ENCODE peak calls at places on chromosome 3, in seven cellular contexts. One of them, this sample, is unnamed.
A peak's percentile ranks its signal among the peaks of the same experiment; 100 is the strongest.

GRCh38 chr3:174116421-174116820 is 718.9 kb downstream of the NLGN1 start:
- DNase-seq in PC-3: peak; percentile 18
- DNase-seq in uterus: no peak
- DNase-seq in right atrium auricular region: no peak
- DNase-seq in heart right ventricle: no peak
- DNase-seq in A549: no peak
- DNase-seq in pancreas: no peak
- DNase-seq in this sample: no peak

GRCh38 chr3:45437388-45437787 is 49.0 kb downstream of the LARS2 start:
- DNase-seq in right atrium auricular region: no peak
- DNase-seq in heart right ventricle: no peak
- DNase-seq in PC-3: peak; percentile 9
- DNase-seq in uterus: no peak
- DNase-seq in A549: peak; percentile 6
- DNase-seq in pancreas: no peak
- DNase-seq in this sample: no peak

GRCh38 chr3:32313723-32314473 is 75.4 kb downstream of the CMTM8 start:
- DNase-seq in PC-3: peak; percentile 76
- DNase-seq in right atrium auricular region: no peak
- DNase-seq in heart right ventricle: no peak
- DNase-seq in pancreas: no peak
- DNase-seq in uterus: no peak
- DNase-seq in A549: no peak
- DNase-seq in this sample: no peak

GRCh38 chr3:109910772-109911171 is 573.4 kb upstream of the DPPA4 start:
- DNase-seq in uterus: no peak
- DNase-seq in heart right ventricle: no peak
- DNase-seq in PC-3: no peak
- DNase-seq in pancreas: no peak
- DNase-seq in right atrium auricular region: no peak
- DNase-seq in A549: no peak
- DNase-seq in this sample: no peak

GRCh38 chr3:192812736-192813383 is 85.5 kb upstream of the FGF12 start:
- DNase-seq in pancreas: no peak
- DNase-seq in PC-3: peak; percentile 84
- DNase-seq in heart right ventricle: no peak
- DNase-seq in uterus: no peak
- DNase-seq in right atrium auricular region: no peak
- DNase-seq in A549: peak; percentile 61
- DNase-seq in this sample: no peak

GRCh38 chr3:181487236-181487978 is 224.3 kb upstream of the SOX2 start:
- DNase-seq in pancreas: no peak
- DNase-seq in heart right ventricle: no peak
- DNase-seq in uterus: no peak
- DNase-seq in A549: no peak
- DNase-seq in PC-3: no peak
- DNase-seq in right atrium auricular region: no peak
- DNase-seq in this sample: no peak

GRCh38 chr3:133117342-133117741 is 79.2 kb downstream of the TMEM108 start:
- DNase-seq in uterus: no peak
- DNase-seq in pancreas: no peak
- DNase-seq in right atrium auricular region: no peak
- DNase-seq in heart right ventricle: no peak
- DNase-seq in PC-3: no peak
- DNase-seq in A549: no peak
- DNase-seq in this sample: no peak

GRCh38 chr3:90241481-90241880 is 1134.1 kb downstream of the EPHA3 start:
- DNase-seq in A549: no peak
- DNase-seq in uterus: no peak
- DNase-seq in right atrium auricular region: no peak
- DNase-seq in heart right ventricle: no peak
- DNase-seq in PC-3: peak; percentile 53
- DNase-seq in pancreas: no peak
- DNase-seq in this sample: no peak

GRCh38 chr3:54836876-54837275 is 91.0 kb downstream of the LRTM1 start:
- DNase-seq in A549: no peak
- DNase-seq in pancreas: no peak
- DNase-seq in uterus: no peak
- DNase-seq in PC-3: no peak
- DNase-seq in heart right ventricle: no peak
- DNase-seq in right atrium auricular region: no peak
- DNase-seq in this sample: no peak

GRCh38 chr3:115323380-115323779 is 176.3 kb upstream of the ZBTB20 start:
- DNase-seq in right atrium auricular region: no peak
- DNase-seq in A549: no peak
- DNase-seq in pancreas: no peak
- DNase-seq in PC-3: no peak
- DNase-seq in heart right ventricle: no peak
- DNase-seq in uterus: no peak
- DNase-seq in this sample: no peak

GRCh38 chr3:31673950-31674349 is 141.2 kb downstream of the STT3B start:
- DNase-seq in pancreas: no peak
- DNase-seq in A549: no peak
- DNase-seq in uterus: no peak
- DNase-seq in heart right ventricle: no peak
- DNase-seq in PC-3: no peak
- DNase-seq in right atrium auricular region: no peak
- DNase-seq in this sample: no peak

GRCh38 chr3:123533554-123534159 is 51.2 kb downstream of the HACD2 start:
- DNase-seq in pancreas: no peak
- DNase-seq in A549: no peak
- DNase-seq in heart right ventricle: no peak
- DNase-seq in PC-3: no peak
- DNase-seq in uterus: no peak
- DNase-seq in right atrium auricular region: no peak
- DNase-seq in this sample: no peak

DNA sequence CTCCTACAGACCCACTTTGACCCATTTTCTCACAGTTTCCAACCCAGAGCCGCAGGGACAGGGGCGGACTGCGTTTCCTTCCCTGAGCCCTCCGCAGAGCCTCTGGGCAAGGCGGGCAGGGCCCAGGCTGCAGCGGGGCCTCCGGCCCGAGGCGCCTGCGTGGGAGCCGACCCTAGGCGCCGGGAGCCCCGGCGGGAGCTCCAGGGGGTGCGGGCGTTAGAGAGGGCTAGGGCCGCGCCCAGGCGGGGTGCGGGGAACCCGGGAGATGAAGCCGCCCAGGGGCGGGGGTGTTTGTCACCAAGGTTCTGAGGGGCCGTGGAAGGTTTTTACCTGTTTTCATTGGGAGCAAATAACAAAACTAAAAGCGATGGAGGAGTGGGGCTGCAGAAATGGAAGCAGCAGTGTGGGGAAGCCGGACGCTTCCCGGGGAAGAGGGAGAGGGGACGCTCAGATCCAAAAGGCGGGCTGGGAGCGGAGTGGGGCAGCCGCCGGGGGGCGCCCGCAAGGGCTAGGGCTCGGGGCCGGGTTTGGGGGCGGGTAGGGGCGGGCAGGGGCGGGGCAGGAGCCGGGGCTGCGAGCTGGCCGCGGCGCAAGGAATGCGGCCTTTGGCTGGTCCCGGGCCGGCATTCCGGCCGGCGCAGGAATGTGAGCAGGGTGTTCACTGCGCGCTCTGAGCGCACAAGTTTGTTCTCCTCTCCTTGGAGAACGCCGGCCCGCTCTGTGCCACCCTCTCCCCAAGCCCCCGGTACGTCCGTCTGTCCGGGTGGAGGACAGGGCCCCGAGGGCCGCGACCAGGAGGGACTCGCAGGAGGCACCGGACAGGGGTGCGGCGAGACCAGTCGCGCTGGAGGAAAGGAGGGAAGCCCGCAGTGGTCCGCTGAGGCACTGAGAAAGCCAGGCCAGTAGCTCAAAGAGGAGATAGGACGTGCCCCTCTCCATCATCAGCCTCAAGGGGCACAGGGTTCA is 61.1 kb downstream of the AMOTL2 start:
- DNase-seq in A549: peak; percentile 73
- DNase-seq in PC-3: peak; percentile 71
- DNase-seq in heart right ventricle: peak; percentile 62
- DNase-seq in pancreas: peak; percentile 88
- DNase-seq in uterus: peak; percentile 81
- DNase-seq in right atrium auricular region: peak; percentile 84
- DNase-seq in this sample: peak; percentile 94
- TF ChIP-seq CTCF in A549: peak; percentile 56
- TF ChIP-seq CTCF in PC-3: peak; percentile 31
- TF ChIP-seq CTCF in heart right ventricle: peak; percentile 60
- TF ChIP-seq CTCF in pancreas: no peak
- TF ChIP-seq CTCF in uterus: peak; percentile 10
- TF ChIP-seq CTCF in right atrium auricular region: peak; percentile 74
- TF ChIP-seq CTCF in this sample: peak; percentile 25

DNA sequence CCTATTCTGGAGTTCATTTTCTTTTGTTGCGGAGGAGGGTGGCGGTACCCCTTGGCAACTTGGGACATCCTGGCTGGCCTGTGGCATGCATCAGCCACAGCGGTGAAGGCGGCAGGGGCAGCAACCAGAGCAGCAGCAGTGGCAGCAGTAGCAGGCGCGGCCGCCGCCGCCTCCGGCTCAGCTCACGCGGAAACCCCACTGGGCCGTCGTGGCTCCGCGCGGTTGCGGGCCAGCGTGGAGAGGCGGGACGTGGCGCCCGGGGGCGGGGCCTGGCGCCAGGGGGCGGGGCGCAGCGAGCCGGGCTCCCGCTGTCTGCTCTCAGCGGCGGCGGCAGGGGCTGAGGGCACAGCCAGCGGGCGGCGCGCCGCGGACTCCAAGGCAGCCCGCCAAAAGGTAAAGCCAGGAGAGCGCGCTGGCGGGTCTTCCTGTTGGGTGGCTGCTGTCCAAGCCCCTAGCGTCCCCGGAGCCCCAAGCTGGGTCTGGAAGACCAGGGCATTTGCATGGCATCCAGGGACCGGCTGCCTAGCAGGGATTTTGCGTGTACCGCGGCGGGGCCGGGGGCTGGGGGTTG is 334.4 kb upstream of the THRB start:
- DNase-seq in uterus: peak; percentile 36
- DNase-seq in heart right ventricle: no peak
- DNase-seq in A549: peak; percentile 13
- DNase-seq in PC-3: no peak
- DNase-seq in right atrium auricular region: no peak
- DNase-seq in pancreas: peak; percentile 73
- DNase-seq in this sample: peak; percentile 47
- H3K4me3 ChIP-seq in uterus: peak overlapping the region; percentile 35
- H3K4me3 ChIP-seq in heart right ventricle: peak overlapping the region; percentile 57
- H3K4me3 ChIP-seq in A549: peak overlapping the region; percentile 49
- H3K4me3 ChIP-seq in PC-3: no peak overlapping the region
- H3K4me3 ChIP-seq in right atrium auricular region: peak overlapping the region; percentile 57
- H3K4me3 ChIP-seq in pancreas: peak overlapping the region; percentile 13
- H3K4me3 ChIP-seq in this sample: peak overlapping the region; percentile 77

GRCh38 chr3:187161556-187161955 is 22.3 kb upstream of the RPL39L start:
- DNase-seq in right atrium auricular region: no peak
- DNase-seq in uterus: no peak
- DNase-seq in PC-3: no peak
- DNase-seq in pancreas: no peak
- DNase-seq in heart right ventricle: no peak
- DNase-seq in A549: no peak
- DNase-seq in this sample: no peak
- TF ChIP-seq CTCF in right atrium auricular region: no peak
- TF ChIP-seq CTCF in uterus: no peak
- TF ChIP-seq CTCF in PC-3: no peak
- TF ChIP-seq CTCF in pancreas: no peak
- TF ChIP-seq CTCF in heart right ventricle: no peak
- TF ChIP-seq CTCF in A549: no peak
- TF ChIP-seq CTCF in this sample: no peak

DNA sequence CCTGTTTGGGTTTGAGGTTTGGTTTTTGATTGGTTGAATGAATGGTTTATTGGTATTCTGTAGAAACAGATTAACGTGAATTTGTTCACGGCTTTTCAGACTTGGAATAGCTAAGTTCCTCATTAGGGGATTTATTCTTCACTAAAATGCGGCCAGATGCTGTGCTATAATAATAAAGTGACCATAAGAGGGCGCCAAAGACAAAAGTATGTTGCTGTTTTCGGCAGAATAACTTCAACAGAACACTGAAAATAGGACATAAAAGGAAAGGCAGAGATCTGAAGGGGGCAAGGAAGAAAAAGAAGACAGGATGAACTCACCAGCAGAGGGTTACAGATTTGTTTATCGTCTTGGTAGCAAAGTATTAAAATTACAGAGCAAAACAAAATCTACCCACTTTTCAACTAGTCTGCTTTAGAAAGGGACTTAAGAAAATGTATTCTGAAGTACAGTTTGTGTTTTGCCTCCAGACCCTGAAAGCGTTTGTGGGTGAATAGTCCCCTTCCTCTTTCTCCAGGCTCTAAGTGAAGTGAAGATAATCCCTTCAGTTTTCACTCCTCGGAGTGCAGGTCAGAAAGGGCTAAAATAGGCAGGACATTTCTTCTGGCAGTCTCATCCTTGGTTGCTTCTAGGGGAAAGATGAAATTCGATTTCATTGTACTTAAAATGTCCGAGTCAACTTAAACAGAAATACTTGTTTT is 147.6 kb downstream of the IL20RB start:
- DNase-seq in A549: peak; percentile 43
- DNase-seq in heart right ventricle: peak; percentile 20
- DNase-seq in right atrium auricular region: no peak
- DNase-seq in PC-3: peak; percentile 75
- DNase-seq in pancreas: no peak
- DNase-seq in uterus: no peak
- DNase-seq in this sample: no peak
- H3K4me3 ChIP-seq in A549: no peak overlapping the region
- H3K4me3 ChIP-seq in heart right ventricle: no peak overlapping the region
- H3K4me3 ChIP-seq in right atrium auricular region: no peak overlapping the region
- H3K4me3 ChIP-seq in PC-3: no peak overlapping the region
- H3K4me3 ChIP-seq in pancreas: no peak overlapping the region
- H3K4me3 ChIP-seq in uterus: no peak overlapping the region
- H3K4me3 ChIP-seq in this sample: no peak overlapping the region

This sample was measured in psoas muscle.